ENCODE peak calls at places on chromosomes 16 and 17, in five cellular contexts. E is HCT116, F is BE2C, N is astrocyte of the spinal cord, P is nephron progenitor cell. W is an unnamed sample.

GRCh38 chr17:28684963-28685362 is 23.0 kb downstream of the SUPT6H start:
- DNase-seq in E (no peak), F (peak; percentile 81), N (no peak), P (no peak), W (no peak)

GRCh38 chr17:3765981-3766380 is 35.0 kb downstream of the ITGAE start:
- DNase-seq in E (no peak), F (no peak), N (no peak), P (no peak), W (no peak)

GRCh38 chr17:32536736-32537646 is 50.2 kb downstream of the CDK5R1 start:
- DNase-seq in E (no peak), F (no peak), N (peak; percentile 46), P (no peak), W (no peak)

GRCh38 chr17:2024572-2025219 is 438 bp downstream of the RTN4RL1 start:
- DNase-seq in E (no peak), F (no peak), N (no peak), P (no peak), W (peak; percentile 85)

GRCh38 chr16:27781195-27781524 is 231.2 kb downstream of the KATNIP start:
- DNase-seq in E (no peak), F (no peak), N (peak; percentile 12), P (no peak), W (no peak)

GRCh38 chr16:59355704-59356103 is 621.6 kb upstream of the GOT2 start:
- DNase-seq in E (no peak), F (no peak), N (no peak), P (no peak), W (no peak)

GRCh38 chr17:42519546-42520444 is 16.2 kb upstream of the NAGLU start:
- DNase-seq in E (peak; percentile 92), F (no peak), N (peak; percentile 99), P (peak; percentile 54), W (peak; percentile 85)

GRCh38 chr16:4272114-4272954 is 489 bp downstream of the TFAP4 start:
- DNase-seq in E (no peak), F (no peak), N (peak; percentile 40), P (peak; percentile 77), W (peak; percentile 84)

GRCh38 chr16:51392651-51393187 is 241.6 kb upstream of the SALL1 start:
- DNase-seq in E (no peak), F (no peak), N (peak; percentile 70), P (peak; percentile 20), W (peak; percentile 54)

GRCh38 chr17:78828470-78829185 is 12.0 kb downstream of the USP36 start:
- DNase-seq in E (peak; percentile 24), F (peak; percentile 33), N (peak; percentile 60), P (no peak), W (peak; percentile 89)

GRCh38 chr16:8583712-8584111 is 6.6 kb downstream of the TMEM114 start:
- DNase-seq in E (peak; percentile 43), F (peak; percentile 24), N (no peak), P (no peak), W (peak; percentile 80)

GRCh38 chr17:7897773-7898172 is 9.2 kb downstream of the CHD3 start:
- DNase-seq in E (no peak), F (no peak), N (peak; percentile 55), P (no peak), W (peak; percentile 35)

GRCh38 chr17:76884995-76885896 is 17.0 kb downstream of the MGAT5B start:
- DNase-seq in E (no peak), F (peak; percentile 62), N (no peak), P (peak; percentile 64), W (peak; percentile 70)

GRCh38 chr17:17959520-17960361 is 12.5 kb downstream of the TOM1L2 start:
- DNase-seq in E (no peak), F (no peak), N (peak; percentile 72), P (no peak), W (no peak)

GRCh38 chr17:42313773-42314566 is 25.7 kb downstream of the STAT5A start:
- DNase-seq in E (no peak), F (no peak), N (no peak), P (no peak), W (no peak)

GRCh38 chr17:19288453-19288852 is 51.3 kb downstream of the EPN2 start:
- DNase-seq in E (no peak), F (no peak), N (no peak), P (peak; percentile 20), W (peak; percentile 89)

GRCh38 chr16:3999890-4000325 is 116.3 kb downstream of the ADCY9 start:
- DNase-seq in E (no peak), F (no peak), N (no peak), P (no peak), W (no peak)

GRCh38 chr17:5344914-5345313 is 62.8 kb downstream of the RABEP1 start:
- DNase-seq in E (no peak), F (no peak), N (no peak), P (no peak), W (no peak)

GRCh38 chr16:67372664-67373063 is 20.6 kb downstream of the TPPP3 start:
- DNase-seq in E (peak; percentile 12), F (no peak), N (peak; percentile 34), P (no peak), W (no peak)

GRCh38 chr17:40311575-40311974 is 2.6 kb downstream of the RARA start:
- DNase-seq in E (no peak), F (peak; percentile 61), N (no peak), P (no peak), W (no peak)

GRCh38 chr17:1144139-1144538 is 35.6 kb downstream of the ABR start:
- DNase-seq in E (no peak), F (no peak), N (no peak), P (no peak), W (no peak)

DNA sequence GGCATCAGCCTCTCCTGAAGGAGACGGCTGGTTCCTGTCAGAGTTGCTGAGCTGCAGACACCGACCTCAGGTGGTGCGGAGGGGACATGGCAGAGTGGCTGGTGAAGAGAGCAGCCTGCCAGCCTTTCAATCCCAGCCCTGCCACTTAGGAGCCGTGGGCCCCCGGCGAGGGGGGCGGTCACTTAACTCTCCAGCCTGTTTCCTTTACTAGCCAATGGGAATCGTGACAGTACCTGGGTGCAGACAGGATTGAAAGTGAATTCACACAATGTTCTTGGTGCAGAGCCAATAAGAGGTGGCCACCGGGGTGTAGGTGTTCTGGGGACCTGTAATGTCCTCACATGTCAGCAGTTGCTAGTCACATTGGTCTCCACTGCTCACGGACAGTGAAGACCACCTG is 13.5 kb downstream of the ACE start:
- DNase-seq in E (no peak), F (no peak), N (no peak), P (no peak), W (peak; percentile 82)
- TF ChIP-seq CTCF in E (no peak), F (peak; percentile 14), N (no peak), P (no peak), W (peak; percentile 47)

GRCh38 chr16:86874141-86874540 is 295.8 kb downstream of the FOXL1 start:
- DNase-seq in E (peak; percentile 6), F (peak; percentile 23), N (no peak), P (no peak), W (peak; percentile 93)
- TF ChIP-seq CTCF in E (peak; percentile 89), F (peak; percentile 53), N (peak; percentile 71), P (peak; percentile 45), W (peak; percentile 85)

DNA sequence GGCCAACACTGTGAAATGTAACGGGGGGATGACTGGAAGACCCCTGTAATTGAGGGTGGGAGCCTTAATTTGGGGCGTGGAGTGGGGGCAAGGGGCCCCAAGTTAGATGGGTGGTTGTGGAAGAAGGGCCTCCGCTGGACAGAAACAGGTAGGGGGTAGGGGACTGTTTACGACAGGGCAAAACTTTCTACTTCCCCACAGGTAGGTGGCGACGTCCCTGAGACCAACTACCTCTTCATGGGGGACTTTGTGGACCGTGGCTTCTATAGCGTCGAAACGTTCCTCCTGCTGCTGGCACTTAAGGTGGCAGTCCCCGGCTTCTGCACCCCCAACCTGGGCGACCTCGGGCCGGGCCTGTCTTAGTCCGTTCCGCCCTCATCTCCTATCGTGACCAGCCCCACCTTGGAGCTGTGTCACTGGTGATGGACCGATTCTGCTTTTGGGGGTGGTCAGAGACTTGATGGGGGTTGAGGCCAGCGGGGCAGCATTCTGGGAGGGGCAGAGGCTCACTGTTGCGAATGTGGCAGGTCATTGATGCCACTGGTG is 6.8 kb downstream of the PPP4C start:
- DNase-seq in E (no peak), F (no peak), N (no peak), P (no peak), W (no peak)
- TF ChIP-seq CTCF in E (peak; percentile 51), F (peak; percentile 35), N (peak; percentile 14), P (no peak), W (peak; percentile 63)

GRCh38 chr16:1464196-1464893 is 10.5 kb downstream of the CLCN7 start:
- DNase-seq in E (no peak), F (no peak), N (no peak), P (no peak), W (no peak)

GRCh38 chr16:1466968-1467521 is 7.8 kb downstream of the CLCN7 start:
- DNase-seq in E (no peak), F (no peak), N (no peak), P (no peak), W (no peak)

GRCh38 chr16:1464894-1465566 is 9.8 kb downstream of the CLCN7 start:
- DNase-seq in E (no peak), F (no peak), N (no peak), P (no peak), W (no peak)

GRCh38 chr16:1466054-1466453 is 8.8 kb downstream of the CLCN7 start:
- DNase-seq in E (no peak), F (no peak), N (no peak), P (no peak), W (no peak)

DNA sequence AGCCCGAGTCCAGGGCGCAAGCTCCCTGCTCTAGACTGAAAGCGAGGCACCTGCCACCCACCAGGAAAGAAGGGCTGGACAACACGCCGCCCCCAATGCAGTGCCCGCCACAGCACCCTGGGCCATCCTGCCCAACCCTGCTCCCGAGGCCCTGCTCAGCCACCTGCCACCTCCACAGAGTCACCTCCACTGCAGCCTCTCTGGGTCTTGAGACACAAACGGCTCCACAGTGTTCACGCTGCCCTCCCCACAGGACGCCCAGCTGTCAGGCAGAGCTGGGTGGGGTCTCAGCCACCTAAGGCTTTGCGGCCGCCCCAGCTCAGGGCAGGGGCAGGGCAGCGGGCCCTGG is 9.3 kb downstream of the CLCN7 start:
- DNase-seq in E (no peak), F (no peak), N (no peak), P (no peak), W (no peak)
- TF ChIP-seq CTCF in E (no peak), F (no peak), N (no peak), P (no peak), W (no peak)

GRCh38 chr16:24562811-24563210 is 23.4 kb downstream of the RBBP6 start:
- DNase-seq in E (no peak), F (no peak), N (no peak), P (no peak), W (no peak)

GRCh38 chr16:24572069-24572468 is 32.7 kb downstream of the RBBP6 start:
- DNase-seq in E (no peak), F (no peak), N (no peak), P (no peak), W (no peak)

GRCh38 chr16:24573141-24573540 is 33.8 kb downstream of the RBBP6 start:
- DNase-seq in E (no peak), F (no peak), N (no peak), P (no peak), W (no peak)

GRCh38 chr16:24568392-24568791 is 29.0 kb downstream of the RBBP6 start:
- DNase-seq in E (no peak), F (no peak), N (peak; percentile 40), P (no peak), W (no peak)
- TF ChIP-seq CTCF in E (peak; percentile 61), F (peak; percentile 30), N (peak; percentile 34), P (no peak), W (peak; percentile 42)

DNA sequence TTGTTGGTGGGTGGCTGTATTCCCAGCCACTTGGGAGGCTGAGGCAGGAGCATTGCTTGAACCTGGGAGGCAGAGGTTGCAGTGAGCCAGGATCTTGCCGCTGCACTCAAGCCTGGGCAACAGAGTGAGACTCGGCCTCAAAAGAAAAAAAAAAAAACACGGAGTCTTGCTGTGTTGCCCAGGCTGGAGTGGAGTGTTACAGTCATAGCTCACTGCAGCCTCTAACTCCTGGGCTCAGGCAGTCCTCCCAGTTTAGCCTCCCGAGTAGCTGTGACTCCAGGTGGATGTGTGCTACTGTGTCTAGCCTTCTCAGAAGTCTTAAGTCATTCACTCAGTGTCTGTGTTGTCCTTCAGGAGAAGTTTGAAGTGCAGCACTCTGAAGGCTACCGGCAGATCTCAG is 27.4 kb downstream of the NDE1 start:
- DNase-seq in E (no peak), F (no peak), N (no peak), P (no peak), W (no peak)
- TF ChIP-seq CTCF in E (no peak), F (no peak), N (no peak), P (no peak), W (no peak)